ENCODE peak calls at places on chromosomes 12 and 14, in nine cellular contexts. F is A549; O is endodermal cell; J is stomach; S is kidney; C is PC-3; X is CD8-positive, alpha-beta T cell; V is RWPE2; M is GM23248. L is an unnamed sample.

GRCh38 chr14:77027538-77028383 is 747 bp downstream of the IRF2BPL start:
- DNase-seq in S (peak; percentile 96), C (peak; percentile 72), X (peak; percentile 69), O (peak; percentile 79), J (peak; percentile 64), M (peak; percentile 86), V (peak; percentile 85), F (peak; percentile 65), L (peak; percentile 82)

GRCh38 chr14:53967606-53968005 is 11.0 kb upstream of the BMP4 start:
- DNase-seq in O (no peak), V (no peak), C (peak; percentile 10), F (no peak), S (no peak), J (no peak), M (no peak), X (no peak), L (no peak)

GRCh38 chr12:124466200-124467128 is 100.9 kb downstream of the NCOR2 start:
- DNase-seq in V (no peak), X (peak; percentile 90), F (no peak), S (peak; percentile 91), M (peak; percentile 45), J (peak; percentile 57), O (no peak), C (no peak), L (peak; percentile 50)

GRCh38 chr12:49339464-49339861 is 2.5 kb upstream of the C1QL4 start:
- DNase-seq in O (peak; percentile 86), M (no peak), F (no peak), V (peak; percentile 48), C (no peak), S (peak; percentile 80), X (no peak), J (peak; percentile 67), L (no peak)

GRCh38 chr14:26191666-26192065 is 406.2 kb downstream of the NOVA1 start:
- DNase-seq in F (no peak), J (no peak), S (no peak), C (no peak), O (no peak), V (no peak), M (no peak), X (no peak), L (peak; percentile 6)

GRCh38 chr12:4011597-4011996 is 138.4 kb upstream of the PARP11 start:
- DNase-seq in C (peak; percentile 58), O (no peak), J (no peak), M (no peak), F (no peak), S (peak; percentile 85), V (peak; percentile 95), X (no peak), L (peak; percentile 33)

GRCh38 chr12:96810057-96810456 is 97.0 kb upstream of the NEDD1 start:
- DNase-seq in M (no peak), V (no peak), F (no peak), S (no peak), X (no peak), C (peak; percentile 86), O (no peak), J (no peak), L (peak; percentile 8)

GRCh38 chr12:20624718-20625117 is 70.4 kb upstream of the SLCO1C1 start:
- DNase-seq in S (no peak), C (peak; percentile 43), O (peak; percentile 86), M (peak; percentile 37), X (no peak), F (no peak), J (no peak), V (no peak), L (peak; percentile 35)

GRCh38 chr14:49970474-49971147 is 77.7 kb downstream of the ARF6 start:
- DNase-seq in S (no peak), M (peak; percentile 43), O (no peak), X (no peak), F (no peak), C (no peak), V (no peak), J (peak; percentile 42), L (peak; percentile 65)

GRCh38 chr14:95294320-95294719 is 25.4 kb downstream of the CLMN start:
- DNase-seq in M (no peak), J (no peak), X (no peak), S (peak; percentile 51), V (peak; percentile 29), C (no peak), O (no peak), F (no peak), L (no peak)

GRCh38 chr14:95291859-95292542 is 27.7 kb downstream of the CLMN start:
- DNase-seq in O (no peak), J (peak; percentile 63), C (peak; percentile 85), S (no peak), V (no peak), F (no peak), M (peak; percentile 55), X (no peak), L (peak; percentile 59)

GRCh38 chr14:95293474-95293873 is 26.2 kb downstream of the CLMN start:
- DNase-seq in J (no peak), X (no peak), V (peak; percentile 23), F (no peak), C (no peak), M (no peak), O (no peak), S (peak; percentile 26), L (no peak)

GRCh38 chr14:95290769-95291440 is 28.8 kb downstream of the CLMN start:
- DNase-seq in J (peak; percentile 76), X (no peak), S (peak; percentile 90), O (peak; percentile 76), F (no peak), C (peak; percentile 75), M (no peak), V (no peak), L (no peak)

DNA sequence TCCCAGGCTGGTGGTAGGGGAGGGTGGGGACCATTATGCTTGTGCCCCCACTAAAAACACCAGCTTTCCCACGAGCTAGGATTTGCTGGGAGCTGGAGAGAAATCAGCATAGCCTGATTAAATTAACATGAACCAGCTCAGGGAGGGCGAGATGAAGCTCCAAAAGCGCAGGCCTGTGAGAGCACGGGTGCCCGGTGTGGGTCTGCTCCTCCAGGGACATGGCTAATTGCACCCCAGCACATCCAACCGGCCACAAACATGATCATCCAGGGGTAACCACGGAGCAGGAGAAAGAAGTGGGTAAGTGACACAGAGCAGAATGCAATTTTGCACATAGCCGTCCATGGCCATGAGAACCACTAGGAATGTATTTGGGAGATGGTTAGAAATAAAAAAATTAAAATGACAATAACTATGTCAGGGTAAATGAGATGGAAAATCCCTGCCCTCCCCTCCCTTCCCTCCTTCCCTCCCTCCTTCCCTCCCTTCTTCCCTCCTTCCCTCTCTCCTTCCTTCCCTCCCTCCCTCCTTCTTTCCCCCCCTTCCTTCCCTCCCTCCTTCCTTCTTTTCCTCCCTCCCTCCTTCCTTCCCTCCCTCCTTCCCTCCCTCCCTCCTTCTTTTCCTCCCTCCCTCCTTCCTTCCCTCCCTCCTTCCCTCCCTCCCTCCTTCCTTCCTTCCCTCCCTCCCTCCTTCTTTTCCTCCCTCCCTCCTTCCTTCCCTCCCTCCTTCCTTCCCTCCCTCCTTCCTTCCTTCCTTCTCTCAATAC is 26.9 kb downstream of the CLMN start:
- DNase-seq in O (peak; percentile 30), M (no peak), X (no peak), F (no peak), C (no peak), V (no peak), S (peak; percentile 51), J (no peak), L (no peak)
- H3K27ac ChIP-seq in O (no peak overlapping the region), M (no peak overlapping the region), X (no peak overlapping the region), F (peak overlapping the region; percentile 53), C (no peak overlapping the region), V (no peak overlapping the region), S (peak overlapping the region; percentile 75), J (no peak overlapping the region), L (no peak overlapping the region)

GRCh38 chr12:51244269-51244668 is 5.6 kb downstream of the DAZAP2 start:
- DNase-seq in X (no peak), V (no peak), C (no peak), S (no peak), F (no peak), J (no peak), O (no peak), M (peak; percentile 33), L (no peak)

GRCh38 chr12:51245476-51246253 is 7.0 kb downstream of the DAZAP2 start:
- DNase-seq in X (no peak), C (no peak), M (no peak), V (no peak), F (no peak), O (no peak), J (no peak), S (no peak), L (no peak)

GRCh38 chr12:51246254-51246853 is 7.7 kb downstream of the DAZAP2 start:
- DNase-seq in F (no peak), O (peak; percentile 55), C (no peak), V (no peak), X (peak; percentile 18), J (no peak), M (peak; percentile 21), S (no peak), L (peak; percentile 59)

GRCh38 chr12:51242896-51243295 is 4.3 kb downstream of the DAZAP2 start:
- DNase-seq in J (no peak), S (no peak), X (no peak), O (no peak), V (no peak), C (no peak), F (no peak), M (no peak), L (no peak)

GRCh38 chr12:51247523-51248206 is 9.0 kb downstream of the DAZAP2 start:
- DNase-seq in J (no peak), C (no peak), S (no peak), F (no peak), V (no peak), O (peak; percentile 67), M (no peak), X (no peak), L (no peak)
- H3K27ac ChIP-seq in J (no peak overlapping the region), C (no peak overlapping the region), S (peak overlapping the region; percentile 53), F (no peak overlapping the region), V (no peak overlapping the region), O (no peak overlapping the region), M (no peak overlapping the region), X (peak overlapping the region; percentile 7), L (no peak overlapping the region)

DNA sequence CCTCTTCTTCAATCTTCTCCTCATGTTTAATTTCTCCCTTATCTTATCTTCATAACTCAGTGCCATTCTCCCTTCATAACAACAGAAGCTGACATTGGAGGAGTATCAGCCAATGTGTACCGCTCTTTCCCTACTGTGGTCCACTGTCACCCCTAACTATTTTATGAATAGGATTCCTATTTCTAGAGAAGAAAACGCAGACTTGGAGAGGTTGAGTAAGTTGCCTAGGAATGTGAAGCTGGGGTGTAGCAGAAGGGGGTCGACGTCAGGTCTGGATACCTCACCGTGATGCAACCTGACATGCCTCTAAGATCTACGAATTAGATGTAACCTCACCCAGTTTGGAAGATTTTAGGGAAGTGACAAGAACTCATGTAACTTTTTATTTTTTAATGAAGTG is 17.1 kb downstream of the LMO3 start:
- DNase-seq in V (no peak), J (no peak), O (no peak), M (no peak), F (no peak), C (no peak), S (no peak), X (no peak), L (peak; percentile 78)
- H3K27ac ChIP-seq in V (no peak overlapping the region), J (no peak overlapping the region), O (no peak overlapping the region), M (no peak overlapping the region), F (no peak overlapping the region), C (no peak overlapping the region), S (no peak overlapping the region), X (no peak overlapping the region), L (no peak overlapping the region)

DNA sequence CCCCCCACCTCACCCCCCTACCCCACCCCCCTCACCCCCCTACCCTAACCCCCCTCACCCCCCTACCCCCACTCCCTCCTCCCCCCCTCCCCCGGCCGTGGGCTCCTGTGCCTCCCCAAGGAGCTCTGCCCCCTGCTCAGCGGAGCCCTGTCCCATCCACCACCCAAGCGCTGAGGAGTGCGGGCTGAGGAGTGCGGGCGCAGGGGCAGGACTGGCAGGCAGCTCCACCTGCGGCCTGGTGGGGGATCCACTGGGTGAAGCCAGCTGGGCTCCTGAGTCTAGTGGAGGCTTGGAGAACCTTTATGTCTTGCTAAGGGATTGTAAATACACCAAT is 2.3 kb upstream of the JPH4 start:
- DNase-seq in J (peak; percentile 4), C (no peak), M (no peak), F (no peak), V (no peak), X (no peak), O (peak; percentile 65), S (no peak), L (no peak)
- H3K27ac ChIP-seq in J (no peak overlapping the region), C (no peak overlapping the region), M (no peak overlapping the region), F (no peak overlapping the region), V (no peak overlapping the region), X (no peak overlapping the region), O (no peak overlapping the region), S (no peak overlapping the region), L (no peak overlapping the region)

L was measured in fibroblast of lung.